ENCODE peak calls at places on chromosome 18, in four cellular contexts. T is K562, Z is HepG2, M is SK-N-SH. G is an unnamed sample.

GRCh38 chr18:11304900-11305299 is 155.5 kb upstream of the PIEZO2 start:
- DNase-seq in T (no peak), Z (no peak), M (no peak), G (no peak)

GRCh38 chr18:3367491-3368091 is 82.4 kb upstream of the TGIF1 start:
- DNase-seq in T (no peak), Z (no peak), M (no peak), G (no peak)

GRCh38 chr18:79644666-79645057 is 34.9 kb upstream of the CTDP1 start:
- DNase-seq in T (no peak), Z (no peak), M (no peak), G (no peak)

GRCh38 chr18:70491734-70492348 is 203.0 kb downstream of the SOCS6 start:
- DNase-seq in T (peak), Z (peak), M (peak), G (peak)

GRCh38 chr18:11518788-11519685 is 90.4 kb upstream of the SLC35G4 start:
- DNase-seq in T (peak), Z (peak), M (peak), G (peak)

GRCh38 chr18:41126541-41127235 is 828.3 kb upstream of the PIK3C3 start:
- DNase-seq in T (no peak), Z (no peak), M (no peak), G (no peak)

GRCh38 chr18:79393626-79394401 is 1.9 kb upstream of the NFATC1 start:
- DNase-seq in T (peak), Z (peak), M (peak), G (peak)

GRCh38 chr18:46352520-46353250 is 248.5 kb downstream of the HAUS1 start:
- DNase-seq in T (no peak), Z (no peak), M (no peak), G (no peak)

GRCh38 chr18:78069784-78070664 is 820.4 kb downstream of the GALR1 start:
- DNase-seq in T (no peak), Z (no peak), M (no peak), G (no peak)

GRCh38 chr18:22710628-22711380 is 222.3 kb upstream of the RBBP8 start:
- DNase-seq in T (no peak), Z (no peak), M (peak), G (peak)

GRCh38 chr18:70419526-70419925 is 130.7 kb downstream of the SOCS6 start:
- DNase-seq in T (no peak), Z (no peak), M (no peak), G (no peak)

GRCh38 chr18:65091737-65092329 is 659.0 kb upstream of the CDH7 start:
- DNase-seq in T (peak), Z (peak), M (peak), G (no peak)

GRCh38 chr18:70907673-70908072 is 618.8 kb downstream of the SOCS6 start:
- DNase-seq in T (no peak), Z (no peak), M (no peak), G (no peak)

GRCh38 chr18:45590060-45590537 is 25.2 kb upstream of the SLC14A2 start:
- DNase-seq in T (no peak), Z (no peak), M (no peak), G (no peak)

GRCh38 chr18:33355263-33355662 is 85.3 kb downstream of the CCDC178 start:
- DNase-seq in T (no peak), Z (no peak), M (no peak), G (no peak)

GRCh38 chr18:3447895-3448844 is 1.8 kb upstream of the TGIF1 start:
- DNase-seq in T (peak), Z (peak), M (peak), G (peak)

GRCh38 chr18:3305354-3305762 is 43.4 kb downstream of the MYL12B start:
- DNase-seq in T (peak), Z (no peak), M (no peak), G (no peak)

GRCh38 chr18:59898609-59899297 is 1.0 kb upstream of the PMAIP1 start:
- DNase-seq in T (no peak), Z (no peak), M (no peak), G (peak)

GRCh38 chr18:997499-997898 is 92.8 kb downstream of the ADCYAP1 start:
- DNase-seq in T (no peak), Z (no peak), M (no peak), G (no peak)

GRCh38 chr18:2847341-2848144 is 737 bp downstream of the EMILIN2 start:
- DNase-seq in T (peak), Z (no peak), M (peak), G (peak)

GRCh38 chr18:51890762-51891161 is 449.2 kb upstream of the DCC start:
- DNase-seq in T (no peak), Z (no peak), M (no peak), G (no peak)

GRCh38 chr18:79964330-79965118 is at the start of gene HSBP1L1:
- DNase-seq in T (no peak), Z (peak), M (peak), G (peak)

GRCh38 chr18:832085-832681 is 20.1 kb upstream of the YES1 start:
- DNase-seq in T (peak), Z (peak), M (no peak), G (peak)

GRCh38 chr18:73462092-73462491 is 594.3 kb upstream of the NETO1 start:
- DNase-seq in T (no peak), Z (no peak), M (no peak), G (no peak)

GRCh38 chr18:35578481-35578880 is 3.1 kb upstream of the GALNT1 start:
- DNase-seq in T (no peak), Z (no peak), M (no peak), G (no peak)

GRCh38 chr18:30211112-30211511 is 831.4 kb downstream of the DSC3 start:
- DNase-seq in T (no peak), Z (no peak), M (no peak), G (no peak)

GRCh38 chr18:2549462-2549861 is 21.8 kb downstream of the METTL4 start:
- DNase-seq in T (no peak), Z (no peak), M (no peak), G (no peak)

GRCh38 chr18:48853588-48853987 is 97.2 kb downstream of the SMAD7 start:
- DNase-seq in T (no peak), Z (no peak), M (peak), G (no peak)

GRCh38 chr18:48852792-48853191 is 98.0 kb downstream of the SMAD7 start:
- DNase-seq in T (no peak), Z (no peak), M (no peak), G (no peak)

GRCh38 chr18:48852292-48852691 is 98.5 kb downstream of the SMAD7 start:
- DNase-seq in T (no peak), Z (no peak), M (no peak), G (no peak)

GRCh38 chr18:48850891-48851302 is 99.9 kb downstream of the SMAD7 start:
- DNase-seq in T (no peak), Z (no peak), M (no peak), G (no peak)

DNA sequence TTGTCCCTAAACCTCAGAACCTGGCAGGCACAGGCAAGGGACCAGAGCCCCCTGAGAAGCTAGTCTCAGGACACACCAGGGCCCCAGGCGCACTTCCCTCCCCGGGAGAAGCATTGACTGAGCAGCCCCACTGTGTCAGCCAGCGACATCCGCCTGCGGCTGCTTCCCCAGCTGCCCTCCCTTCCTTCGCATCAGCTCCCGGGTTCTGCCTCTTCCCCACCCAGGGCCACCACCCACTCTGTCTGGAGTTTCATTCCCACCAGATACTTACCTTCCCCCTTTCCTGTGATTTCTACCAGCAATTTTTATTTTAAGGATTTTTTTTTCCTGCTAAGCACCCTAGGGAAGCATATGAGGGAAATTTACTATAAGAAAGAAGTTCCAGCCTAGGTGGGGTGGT is 99.2 kb downstream of the SMAD7 start:
- DNase-seq in T (no peak), Z (no peak), M (peak), G (no peak)
- TF ChIP-seq FOXJ3 in T (no peak), Z (no peak), M (no peak), G (no peak)

GRCh38 chr18:13611616-13612110 is 114.7 kb downstream of the FAM210A start:
- DNase-seq in T (no peak), Z (no peak), M (peak), G (no peak)

GRCh38 chr18:13612111-13612997 is 114.0 kb downstream of the FAM210A start:
- DNase-seq in T (no peak), Z (no peak), M (peak), G (no peak)

GRCh38 chr18:13608791-13609552 is 117.4 kb downstream of the FAM210A start:
- DNase-seq in T (no peak), Z (no peak), M (no peak), G (no peak)

GRCh38 chr18:13611058-13611615 is 115.2 kb downstream of the FAM210A start:
- DNase-seq in T (no peak), Z (no peak), M (peak), G (no peak)

DNA sequence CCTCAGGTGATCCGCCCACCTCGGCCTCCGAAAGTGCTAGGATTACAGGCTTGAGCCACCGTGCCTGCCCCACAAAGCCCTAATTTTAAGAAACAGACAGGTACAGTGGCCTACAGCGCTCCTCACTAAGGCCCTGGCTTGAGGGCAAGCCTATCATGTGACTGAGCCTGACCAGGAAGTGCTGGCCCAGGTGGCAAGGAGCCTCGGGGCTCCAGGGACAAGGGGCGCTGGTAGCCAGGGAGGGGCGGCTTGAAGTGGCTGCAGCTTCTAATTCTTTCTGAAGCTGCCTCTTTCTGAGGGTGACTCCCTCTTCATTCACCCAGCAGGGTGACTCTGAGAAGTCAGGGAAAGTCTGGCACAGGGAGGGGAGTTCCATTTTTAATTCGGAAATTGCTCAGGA is 115.8 kb downstream of the FAM210A start:
- DNase-seq in T (no peak), Z (no peak), M (no peak), G (no peak)
- TF ChIP-seq FOXJ3 in T (no peak), Z (no peak), M (no peak), G (no peak)

DNA sequence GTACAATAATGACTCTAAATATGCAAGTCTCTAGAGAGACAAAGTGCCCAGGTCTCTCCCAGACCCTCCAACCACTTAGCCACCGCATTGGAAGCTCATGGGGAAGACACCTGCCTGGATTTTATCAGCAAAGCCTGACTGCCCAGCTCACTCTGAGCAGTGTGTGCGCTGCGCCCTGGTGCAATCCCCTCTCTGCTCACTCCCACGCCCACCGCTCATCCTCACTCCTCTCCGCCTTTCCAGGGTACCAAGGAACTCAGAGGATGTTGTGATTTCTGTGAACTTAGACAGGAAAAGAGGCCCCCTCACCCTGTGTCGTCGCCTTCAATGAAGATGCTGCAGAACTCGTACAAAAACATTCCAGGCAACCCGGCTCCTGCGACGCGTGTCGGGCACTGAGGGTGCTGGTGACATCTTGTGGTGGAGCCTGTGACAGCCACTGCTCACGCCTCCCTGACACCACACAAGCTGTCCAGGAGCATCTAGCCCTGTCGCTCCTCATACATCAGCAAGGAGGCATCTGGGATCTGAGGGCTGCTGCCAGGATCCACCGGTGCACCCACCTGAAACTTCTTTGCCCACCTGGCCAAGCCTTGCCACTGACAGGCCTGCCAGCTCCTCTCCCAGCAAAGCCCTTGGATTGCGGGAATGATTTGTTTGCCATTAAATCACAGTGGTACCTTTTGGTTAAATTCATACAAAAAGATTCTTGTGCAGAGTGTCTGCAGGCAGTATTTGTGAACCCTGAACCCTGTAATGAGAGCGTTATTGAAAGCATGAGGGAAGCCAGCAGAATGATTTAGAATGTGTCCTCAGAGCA is 220.4 kb downstream of the ZNF516 start:
- DNase-seq in T (peak), Z (peak), M (peak), G (peak)
- TF ChIP-seq FOXJ3 in T (no peak), Z (no peak), M (no peak), G (no peak)

GRCh38 chr18:8706981-8707940 is 1.9 kb downstream of the MTCL1 start:
- DNase-seq in T (no peak), Z (no peak), M (peak), G (peak)

GRCh38 chr18:8705941-8706544 is 687 bp downstream of the MTCL1 start:
- DNase-seq in T (no peak), Z (no peak), M (peak), G (peak)

GRCh38 chr18:8705280-8705940 is at the start of gene MTCL1:
- DNase-seq in T (peak), Z (no peak), M (peak), G (peak)

GRCh38 chr18:8707946-8708345 is 2.6 kb downstream of the MTCL1 start:
- DNase-seq in T (no peak), Z (peak), M (no peak), G (no peak)

GRCh38 chr18:8706545-8706980 is 1.2 kb downstream of the MTCL1 start:
- DNase-seq in T (no peak), Z (no peak), M (no peak), G (peak)
- TF ChIP-seq FOXJ3 in T (no peak), Z (no peak), M (no peak), G (no peak)

GRCh38 chr18:7784171-7784570 is 217.1 kb downstream of the PTPRM start:
- DNase-seq in T (no peak), Z (no peak), M (no peak), G (no peak)

GRCh38 chr18:7775848-7776247 is 208.7 kb downstream of the PTPRM start:
- DNase-seq in T (no peak), Z (no peak), M (no peak), G (no peak)

GRCh38 chr18:7778181-7778580 is 211.1 kb downstream of the PTPRM start:
- DNase-seq in T (no peak), Z (no peak), M (no peak), G (no peak)

DNA sequence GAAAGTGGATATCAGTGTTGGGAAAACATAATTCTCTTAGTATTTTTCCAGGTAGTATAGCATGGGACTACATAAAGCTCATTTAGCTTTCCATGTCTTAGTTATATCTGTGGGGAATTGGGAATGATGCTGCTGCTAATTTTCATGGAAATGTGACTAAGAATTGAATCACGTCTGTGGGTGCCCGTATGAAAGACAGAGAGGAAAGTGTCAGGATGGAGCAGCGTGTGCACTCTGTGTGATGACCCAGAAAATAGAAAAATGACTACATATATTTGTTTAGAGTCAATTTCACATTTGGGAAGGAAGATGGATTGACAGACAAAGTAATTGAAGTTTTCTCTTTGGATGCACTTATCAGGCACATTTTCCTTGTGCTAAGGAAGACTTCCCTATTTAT is 212.1 kb downstream of the PTPRM start:
- DNase-seq in T (no peak), Z (no peak), M (no peak), G (no peak)
- TF ChIP-seq FOXJ3 in T (no peak), Z (no peak), M (no peak), G (no peak)

GRCh38 chr18:57131782-57132181 is 15.1 kb upstream of the BOD1L2 start:
- DNase-seq in T (no peak), Z (no peak), M (no peak), G (no peak)
- TF ChIP-seq FOXJ3 in T (no peak), Z (no peak), M (no peak), G (no peak)

DNA sequence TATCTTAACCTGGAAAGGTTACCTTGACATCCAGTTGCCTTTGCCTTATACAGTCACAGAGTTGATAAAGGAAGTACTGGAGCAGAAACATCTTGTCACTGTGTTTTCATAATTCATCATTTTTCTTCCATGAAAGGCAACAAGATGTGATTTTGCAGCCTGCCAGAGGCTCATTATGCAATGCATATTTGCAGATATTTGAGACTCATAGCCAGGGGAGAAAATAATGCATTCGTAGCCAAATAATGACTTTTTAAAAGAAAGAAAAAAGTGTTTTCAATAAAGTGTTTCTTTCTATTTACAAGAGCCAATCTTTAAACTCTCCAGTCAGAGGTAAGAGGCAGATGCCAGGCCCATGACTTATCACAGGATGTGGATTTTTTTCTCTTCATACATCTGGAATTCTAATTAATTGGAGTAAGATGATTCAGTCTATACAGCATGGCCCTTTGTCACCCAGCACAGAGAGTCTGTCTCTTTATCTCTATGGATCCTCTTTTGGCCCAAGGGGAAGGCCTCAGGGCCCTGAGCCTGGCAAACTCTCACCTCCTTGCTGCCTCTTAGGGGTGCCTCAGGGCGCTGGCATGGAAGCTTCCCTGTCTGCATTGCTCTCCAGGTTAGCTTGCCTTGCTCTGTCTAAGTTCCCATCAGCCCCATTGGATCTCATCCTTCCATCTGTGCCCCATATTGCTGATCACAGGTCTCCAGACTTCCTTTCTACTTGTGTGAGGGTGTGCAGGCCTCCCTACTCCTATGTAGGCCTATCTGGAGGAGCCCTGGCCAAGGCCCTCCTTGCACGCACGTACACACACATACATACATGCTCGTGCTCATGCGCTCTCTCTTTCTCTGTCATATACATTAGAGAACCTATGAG is 247.7 kb downstream of the TPGS2 start:
- DNase-seq in T (no peak), Z (no peak), M (peak), G (no peak)
- TF ChIP-seq FOXJ3 in T (no peak), Z (no peak), M (no peak), G (no peak)

DNA sequence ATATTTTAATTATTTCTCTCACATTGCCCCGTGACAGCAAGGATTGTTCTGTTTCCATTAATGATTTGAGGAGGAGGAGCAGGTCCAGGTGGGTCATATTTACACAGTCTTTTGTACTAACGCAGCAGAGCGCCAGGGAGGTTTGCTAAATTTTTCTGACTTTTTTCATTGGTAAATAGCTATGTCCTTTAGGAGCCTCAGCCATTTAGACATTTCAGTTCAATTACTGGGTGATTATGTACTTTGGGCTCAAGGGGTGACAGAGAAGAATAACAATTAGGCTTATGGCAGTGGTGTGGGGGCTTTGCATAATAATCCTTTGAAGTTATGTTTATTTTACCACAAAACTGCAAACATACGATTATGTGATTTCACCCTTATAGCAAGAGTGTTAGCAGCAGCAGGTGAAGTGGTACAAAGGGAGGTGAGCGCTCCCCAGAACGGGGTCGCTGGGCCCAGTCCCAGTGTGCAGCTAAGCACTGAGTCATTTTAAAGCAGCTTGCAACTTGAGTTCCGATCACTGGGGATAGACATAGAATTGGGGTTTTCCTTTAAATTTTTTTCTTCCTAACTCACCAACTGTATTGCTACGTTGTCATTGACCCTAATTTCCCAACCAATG is 80.3 kb downstream of the TSHZ1 start:
- DNase-seq in T (no peak), Z (peak), M (no peak), G (no peak)
- TF ChIP-seq FOXJ3 in T (no peak), Z (no peak), M (no peak), G (no peak)

G was measured in WTC11.